ENCODE peak calls at places on chromosomes 16 and 17, in four cellular contexts. O is GM13976; Y is Peyer's patch; U is activated naive CD4-positive, alpha-beta T cell treated with Interleukin-2 at 50 U/mL for 16 hours. Q is an unnamed sample.

GRCh38 chr17:77146882-77147281 is 6.1 kb downstream of the SEC14L1 start:
- DNase-seq in U (no peak), Y (peak; percentile 65), O (no peak), Q (no peak)

GRCh38 chr17:60769327-60769726 is 91.7 kb downstream of the BCAS3 start:
- DNase-seq in U (no peak), Y (no peak), O (no peak), Q (no peak)

GRCh38 chr16:81548901-81549546 is 104.4 kb downstream of the CMIP start:
- DNase-seq in U (no peak), Y (peak; percentile 81), O (no peak), Q (no peak)

GRCh38 chr16:9755076-9755475 is 427.2 kb downstream of the GRIN2A start:
- DNase-seq in Y (no peak), U (no peak), O (no peak), Q (no peak)

GRCh38 chr17:30200086-30200485 is 35.4 kb downstream of the SLC6A4 start:
- DNase-seq in U (no peak), Y (no peak), O (no peak), Q (no peak)

GRCh38 chr16:84738255-84739038 is 38.6 kb downstream of the USP10 start:
- DNase-seq in O (peak; percentile 77), Y (peak; percentile 85), U (peak; percentile 76), Q (peak; percentile 41)

GRCh38 chr16:81088836-81089235 is 7.4 kb downstream of the GCSH start:
- DNase-seq in O (no peak), U (no peak), Y (no peak), Q (no peak)

GRCh38 chr17:46950997-46951621 is 27.9 kb downstream of the RPRML start:
- DNase-seq in U (no peak), Y (no peak), O (no peak), Q (no peak)

GRCh38 chr17:56815711-56816110 is 18.0 kb downstream of the C17orf67 start:
- DNase-seq in U (no peak), Y (no peak), O (no peak), Q (no peak)

GRCh38 chr17:78925662-78926555 is 722 bp upstream of the TIMP2 start:
- DNase-seq in O (no peak), Y (peak; percentile 60), U (no peak), Q (no peak)

GRCh38 chr17:19538095-19539039 is 4.7 kb downstream of the SLC47A1 start:
- DNase-seq in U (no peak), O (no peak), Y (no peak), Q (no peak)

GRCh38 chr17:82177761-82178498 is 34.7 kb downstream of the CCDC57 start:
- DNase-seq in O (no peak), U (no peak), Y (no peak), Q (no peak)

GRCh38 chr17:57315061-57315851 is 58.9 kb downstream of the MSI2 start:
- DNase-seq in O (no peak), Y (no peak), U (no peak), Q (no peak)

GRCh38 chr16:4354512-4355409 is 3.6 kb upstream of the PAM16 start:
- DNase-seq in Y (no peak), U (no peak), O (no peak), Q (no peak)

GRCh38 chr17:17325816-17326215 is 22.6 kb downstream of the NT5M start:
- DNase-seq in U (no peak), Y (no peak), O (no peak), Q (no peak)

GRCh38 chr17:6480325-6480675 is 36.0 kb downstream of the PIMREG start:
- DNase-seq in U (no peak), O (peak; percentile 30), Y (no peak), Q (no peak)

Q was measured in kidney epithelial cell.